ENCODE peak calls at places on chromosome 1, in four cellular contexts. G is heart left ventricle, S is endothelial cell of umbilical vein, C is nephron progenitor cell. O is an unnamed sample.

GRCh38 chr1:55078470-55078869 is 39.1 kb downstream of the PCSK9 start:
- DNase-seq in G (no peak), S (no peak), C (no peak), O (no peak)

GRCh38 chr1:154759196-154759595 is 110.9 kb downstream of the KCNN3 start:
- DNase-seq in G (no peak), S (no peak), C (no peak), O (no peak)

GRCh38 chr1:223242382-223242955 is 99.4 kb upstream of the TLR5 start:
- DNase-seq in G (no peak), S (no peak), C (no peak), O (no peak)

GRCh38 chr1:212515329-212515760 is 82.6 kb downstream of the NENF start:
- DNase-seq in G (no peak), S (no peak), C (no peak), O (peak; percentile 81)

GRCh38 chr1:170790651-170791071 is 126.7 kb downstream of the PRRX1 start:
- DNase-seq in G (no peak), S (no peak), C (no peak), O (no peak)

GRCh38 chr1:112332751-112333150 is 63.3 kb upstream of the CTTNBP2NL start:
- DNase-seq in G (no peak), S (no peak), C (no peak), O (no peak)

GRCh38 chr1:244836598-244836997 is 1.1 kb downstream of the COX20 start:
- DNase-seq in G (no peak), S (no peak), C (no peak), O (no peak)

GRCh38 chr1:66535853-66536252 is 1.9 kb downstream of the SGIP1 start:
- DNase-seq in G (no peak), S (peak; percentile 34), C (no peak), O (no peak)

GRCh38 chr1:198162091-198162767 is 5.4 kb downstream of the NEK7 start:
- DNase-seq in G (no peak), S (no peak), C (no peak), O (no peak)

GRCh38 chr1:31704261-31705079 is 653 bp upstream of the COL16A1 start:
- DNase-seq in G (peak; percentile 64), S (no peak), C (no peak), O (no peak)

GRCh38 chr1:94254073-94254810 is 16.9 kb upstream of the ARHGAP29 start:
- DNase-seq in G (no peak), S (peak; percentile 76), C (no peak), O (no peak)

GRCh38 chr1:160907976-160908375 is 23.0 kb upstream of the ITLN1 start:
- DNase-seq in G (no peak), S (peak; percentile 59), C (no peak), O (no peak)

GRCh38 chr1:197915797-197916686 is 1.1 kb upstream of the LHX9 start:
- DNase-seq in G (peak; percentile 66), S (peak; percentile 55), C (peak; percentile 82), O (peak; percentile 81)

DNA sequence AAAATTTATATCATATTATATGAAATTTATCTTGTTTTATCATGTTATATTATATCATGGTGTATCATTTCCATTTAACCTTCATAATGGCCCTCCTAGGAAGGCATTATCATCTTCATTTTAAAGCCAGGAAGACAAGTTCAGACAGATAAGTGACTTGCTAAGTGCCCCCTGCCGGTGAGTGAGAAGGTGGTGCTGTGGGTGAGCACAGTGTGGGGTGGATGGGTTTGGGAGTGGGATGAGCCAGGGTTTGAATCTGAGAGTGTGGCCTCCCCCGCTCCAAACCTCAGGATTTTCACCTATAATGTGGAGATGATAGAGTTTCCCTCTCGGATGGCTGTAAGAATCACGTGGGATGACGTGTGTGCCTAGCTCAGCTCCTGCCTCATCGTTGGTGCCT is 108.7 kb upstream of the IGSF21 start:
- DNase-seq in G (no peak), S (no peak), C (no peak), O (no peak)
- TF ChIP-seq CTCF in G (peak; percentile 2), S (no peak), C (peak; percentile 26), O (peak; percentile 2)

GRCh38 chr1:12244078-12244477 is 14.2 kb downstream of the VPS13D start:
- DNase-seq in G (no peak), S (peak; percentile 35), C (no peak), O (no peak)
- TF ChIP-seq CTCF in G (peak; percentile 43), S (peak; percentile 53), C (peak; percentile 34), O (peak; percentile 20)

DNA sequence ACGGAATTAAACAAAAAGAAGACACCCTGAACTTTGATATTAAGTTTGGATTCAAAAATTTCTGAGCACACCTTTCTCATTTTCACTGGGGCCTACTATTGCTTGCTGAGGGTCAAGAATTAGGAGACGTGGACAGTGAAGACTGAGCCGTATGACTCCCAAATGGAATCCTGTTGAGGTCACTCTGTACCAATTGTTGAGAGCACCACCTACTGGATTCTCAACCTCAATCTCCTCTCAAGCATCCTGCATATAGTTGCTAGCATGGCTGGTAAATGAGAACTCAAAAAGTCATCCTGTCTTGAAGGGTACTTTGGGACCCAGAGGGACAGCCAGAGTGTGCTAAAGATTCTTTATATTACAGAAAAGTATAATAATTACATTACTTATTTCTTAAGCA is 20.2 kb upstream of the MTR start:
- DNase-seq in G (no peak), S (peak; percentile 61), C (no peak), O (no peak)
- TF ChIP-seq CTCF in G (peak; percentile 47), S (peak; percentile 41), C (no peak), O (peak; percentile 64)

GRCh38 chr1:22024485-22025367 is 23.3 kb downstream of the CELA3A start:
- DNase-seq in G (peak; percentile 66), S (peak; percentile 88), C (peak; percentile 45), O (no peak)
- TF ChIP-seq CTCF in G (peak; percentile 16), S (peak; percentile 2), C (no peak), O (no peak)

DNA sequence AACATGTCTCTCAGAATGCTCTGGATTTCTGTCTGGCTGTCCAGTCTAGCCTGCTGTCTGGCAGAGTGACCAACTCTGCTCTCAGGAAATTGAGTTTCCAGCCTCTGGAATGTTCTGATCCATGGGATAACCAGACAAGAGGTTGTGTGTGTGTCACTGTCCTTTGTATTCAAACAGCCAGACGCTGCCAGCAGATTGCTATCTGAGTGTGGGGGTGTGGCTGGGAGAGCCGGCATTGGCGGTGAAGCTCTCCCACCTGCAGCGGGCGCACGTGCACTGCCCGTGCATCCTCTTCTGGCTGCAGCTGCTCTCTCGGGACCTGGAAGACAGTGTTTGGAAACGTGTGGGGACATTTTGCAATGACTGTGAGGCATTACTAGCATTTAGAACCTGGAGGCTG is 26.1 kb downstream of the PKP1 start:
- DNase-seq in G (peak; percentile 83), S (peak; percentile 75), C (peak; percentile 70), O (no peak)
- TF ChIP-seq CTCF in G (peak; percentile 30), S (peak; percentile 29), C (peak; percentile 22), O (peak; percentile 56)

GRCh38 chr1:152392909-152393308 is 21.2 kb downstream of the CRNN start:
- DNase-seq in G (no peak), S (no peak), C (no peak), O (no peak)
- TF ChIP-seq CTCF in G (no peak), S (no peak), C (no peak), O (no peak)

DNA sequence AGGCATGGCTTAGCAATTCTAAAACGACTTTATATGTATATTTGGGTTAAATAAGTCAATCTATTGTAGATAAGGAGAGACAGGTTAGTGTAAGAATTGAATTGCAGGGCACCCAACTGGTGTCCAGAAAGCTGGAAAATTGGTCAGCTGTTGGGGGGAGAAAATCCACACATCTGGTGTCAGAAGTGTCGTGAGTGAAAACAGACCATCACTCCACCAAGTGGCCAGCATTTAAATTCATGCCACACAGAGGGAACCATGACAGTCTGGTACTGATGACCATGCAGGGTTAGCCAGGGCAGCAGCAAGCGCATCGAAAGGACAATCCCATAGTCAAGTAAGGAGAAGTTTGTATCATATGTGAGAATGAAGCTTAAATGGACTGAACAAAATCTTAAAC is 11.7 kb downstream of the LAX1 start:
- DNase-seq in G (no peak), S (no peak), C (no peak), O (no peak)
- TF ChIP-seq CTCF in G (no peak), S (no peak), C (no peak), O (no peak)

GRCh38 chr1:208239518-208240381 is 4.4 kb downstream of the PLXNA2 start:
- DNase-seq in G (no peak), S (peak; percentile 35), C (no peak), O (no peak)

GRCh38 chr1:208241541-208241940 is 2.6 kb downstream of the PLXNA2 start:
- DNase-seq in G (no peak), S (no peak), C (no peak), O (no peak)

GRCh38 chr1:208237241-208237640 is 6.9 kb downstream of the PLXNA2 start:
- DNase-seq in G (no peak), S (peak; percentile 66), C (no peak), O (no peak)

GRCh38 chr1:208240698-208241355 is 3.4 kb downstream of the PLXNA2 start:
- DNase-seq in G (no peak), S (no peak), C (no peak), O (no peak)

DNA sequence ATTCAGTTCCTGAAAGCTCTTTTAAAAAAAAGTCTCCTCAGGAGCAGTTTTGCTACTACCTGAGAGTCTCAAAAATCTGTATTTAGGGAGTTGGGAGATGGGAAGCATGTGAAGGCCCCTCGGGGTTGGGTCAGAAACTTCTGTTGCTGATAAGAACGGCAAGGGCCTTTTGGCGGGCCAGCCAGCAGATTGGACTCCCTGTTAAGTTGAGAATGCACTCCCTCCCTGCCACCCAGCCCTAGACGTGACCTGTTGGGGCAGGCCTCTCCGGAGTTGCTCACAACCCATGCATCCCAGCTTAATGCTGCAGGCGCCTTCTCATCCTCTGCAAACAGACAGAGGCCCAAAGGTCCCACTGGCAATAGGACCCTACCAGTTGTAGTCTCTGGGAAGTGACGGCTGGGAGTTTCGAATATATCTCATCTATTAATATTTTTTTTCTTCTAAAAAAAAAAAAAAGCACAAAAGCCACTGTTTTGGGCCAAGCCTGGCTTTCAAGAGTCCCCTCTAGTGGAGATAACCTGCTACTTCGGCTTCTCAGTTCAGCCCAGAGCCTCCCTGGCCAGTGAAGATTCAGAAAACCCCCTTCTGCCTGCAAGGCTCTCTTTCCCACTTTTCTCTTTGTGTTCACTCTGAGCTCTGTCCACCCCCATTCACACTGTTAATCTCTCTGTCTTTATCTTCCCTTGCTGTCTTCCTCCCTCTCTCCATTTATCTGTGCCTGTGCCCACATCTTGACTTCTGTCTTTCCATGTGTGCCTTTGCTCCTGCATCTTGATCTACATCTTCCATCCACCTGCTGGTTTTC is 5.3 kb downstream of the PLXNA2 start:
- DNase-seq in G (no peak), S (peak; percentile 76), C (no peak), O (no peak)
- TF ChIP-seq CTCF in G (peak; percentile 84), S (peak; percentile 87), C (peak; percentile 81), O (peak; percentile 66)

GRCh38 chr1:37860346-37860666 is 914 bp upstream of the MTF1 start:
- DNase-seq in G (no peak), S (no peak), C (no peak), O (no peak)
- TF ChIP-seq CTCF in G (no peak), S (no peak), C (no peak), O (no peak)

DNA sequence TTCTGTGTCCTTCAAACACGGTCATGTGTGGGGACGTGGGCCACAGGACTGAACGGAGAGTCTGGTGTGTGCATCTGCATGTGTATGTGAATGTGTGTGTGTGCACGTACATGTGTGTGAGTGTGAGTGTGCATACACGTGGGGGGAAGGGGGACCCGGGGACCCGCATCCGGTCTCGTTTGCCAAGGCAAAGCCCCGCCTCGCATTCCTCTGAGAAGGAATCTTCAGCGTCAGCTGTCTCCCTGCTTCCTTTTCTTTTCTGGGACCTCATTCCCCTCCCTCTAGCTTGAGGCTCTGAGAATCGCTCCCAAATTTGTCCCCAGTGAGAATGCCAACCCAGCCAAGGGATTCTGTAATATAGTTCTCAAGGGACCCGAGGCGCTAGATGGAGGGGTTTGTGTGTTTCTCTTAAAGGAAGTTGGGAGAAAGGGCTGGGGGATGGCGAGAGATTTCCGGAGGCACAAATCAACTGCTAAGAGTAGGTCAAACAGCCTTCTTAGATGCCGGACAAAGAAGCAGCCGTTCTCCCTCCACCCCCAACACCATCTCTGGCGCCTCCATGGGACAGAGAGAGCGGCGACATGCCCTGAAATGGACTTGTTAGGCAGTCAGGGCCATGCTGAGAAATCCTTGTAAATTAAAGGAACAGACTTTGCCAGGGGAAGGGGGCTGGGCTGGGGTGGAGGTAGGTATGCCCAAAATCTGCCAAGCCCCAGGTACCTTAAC is 6.6 kb downstream of the IFFO2 start:
- DNase-seq in G (no peak), S (peak; percentile 73), C (peak; percentile 49), O (no peak)
- TF ChIP-seq CTCF in G (peak; percentile 38), S (peak; percentile 23), C (no peak), O (no peak)

O was measured in D721Med.